ENCODE peak calls at places on chromosomes 7 and 10, in five cellular contexts. H is Caco-2, B is SK-N-SH, S is suprapubic skin, L is ovary. N is an unnamed sample.

GRCh38 chr7:142771353-142771723 is 568 bp downstream of the PRSS2 start:
- DNase-seq in L (no peak), S (no peak), B (no peak), H (no peak), N (no peak)

GRCh38 chr10:122091722-122092121 is 102.8 kb downstream of the TACC2 start:
- DNase-seq in S (no peak), B (no peak), L (no peak), H (no peak), N (no peak)

GRCh38 chr7:149559711-149560110 is 62.1 kb upstream of the ZNF746 start:
- DNase-seq in H (no peak), L (no peak), S (no peak), B (no peak), N (no peak)

GRCh38 chr10:21885940-21886339 is 117.6 kb downstream of the DNAJC1 start:
- DNase-seq in S (no peak), L (no peak), B (no peak), H (no peak), N (no peak)

GRCh38 chr10:117768333-117769045 is 225.9 kb downstream of the EMX2 start:
- DNase-seq in L (no peak), H (no peak), S (no peak), B (no peak), N (no peak)

GRCh38 chr7:37759519-37759918 is 76.0 kb downstream of the GPR141 start:
- DNase-seq in L (no peak), H (no peak), S (no peak), B (no peak), N (no peak)

GRCh38 chr7:40865441-40866233 is 730.8 kb downstream of the SUGCT start:
- DNase-seq in H (no peak), S (no peak), L (no peak), B (no peak), N (no peak)

GRCh38 chr7:76371396-76371795 is 12.6 kb upstream of the YWHAG start:
- DNase-seq in H (no peak), L (no peak), S (no peak), B (no peak), N (no peak)

GRCh38 chr7:27204851-27205322 is 5.0 kb upstream of the HOXA13 start:
- DNase-seq in S (peak; percentile 81), H (no peak), L (no peak), B (no peak), N (no peak)

GRCh38 chr10:85400981-85401695 is 965.5 kb downstream of the GRID1 start:
- DNase-seq in S (no peak), B (no peak), L (no peak), H (no peak), N (no peak)

GRCh38 chr10:30114871-30115270 is 55.5 kb upstream of the JCAD start:
- DNase-seq in H (no peak), L (no peak), B (peak; percentile 56), S (no peak), N (no peak)

GRCh38 chr7:1954366-1955004 is 278.3 kb downstream of the MAD1L1 start:
- DNase-seq in L (no peak), B (no peak), S (no peak), H (no peak), N (no peak)

GRCh38 chr7:155972651-155973349 is 160.5 kb upstream of the SHH start:
- DNase-seq in H (no peak), L (no peak), S (peak; percentile 57), B (no peak), N (no peak)
- H3K4me3 ChIP-seq in H (no peak overlapping the region), L (no peak overlapping the region), S (no peak overlapping the region), B (no peak overlapping the region), N (no peak overlapping the region)

GRCh38 chr10:112959207-112959838 is 9.3 kb downstream of the TCF7L2 start:
- DNase-seq in H (no peak), S (no peak), L (no peak), B (no peak), N (no peak)

GRCh38 chr10:112956631-112957350 is 6.7 kb downstream of the TCF7L2 start:
- DNase-seq in S (no peak), H (no peak), L (no peak), B (no peak), N (no peak)

GRCh38 chr10:112960151-112960681 is 10.2 kb downstream of the TCF7L2 start:
- DNase-seq in L (no peak), B (no peak), H (no peak), S (no peak), N (no peak)

GRCh38 chr10:112957589-112958202 is 7.6 kb downstream of the TCF7L2 start:
- DNase-seq in S (no peak), L (no peak), B (no peak), H (no peak), N (no peak)

DNA sequence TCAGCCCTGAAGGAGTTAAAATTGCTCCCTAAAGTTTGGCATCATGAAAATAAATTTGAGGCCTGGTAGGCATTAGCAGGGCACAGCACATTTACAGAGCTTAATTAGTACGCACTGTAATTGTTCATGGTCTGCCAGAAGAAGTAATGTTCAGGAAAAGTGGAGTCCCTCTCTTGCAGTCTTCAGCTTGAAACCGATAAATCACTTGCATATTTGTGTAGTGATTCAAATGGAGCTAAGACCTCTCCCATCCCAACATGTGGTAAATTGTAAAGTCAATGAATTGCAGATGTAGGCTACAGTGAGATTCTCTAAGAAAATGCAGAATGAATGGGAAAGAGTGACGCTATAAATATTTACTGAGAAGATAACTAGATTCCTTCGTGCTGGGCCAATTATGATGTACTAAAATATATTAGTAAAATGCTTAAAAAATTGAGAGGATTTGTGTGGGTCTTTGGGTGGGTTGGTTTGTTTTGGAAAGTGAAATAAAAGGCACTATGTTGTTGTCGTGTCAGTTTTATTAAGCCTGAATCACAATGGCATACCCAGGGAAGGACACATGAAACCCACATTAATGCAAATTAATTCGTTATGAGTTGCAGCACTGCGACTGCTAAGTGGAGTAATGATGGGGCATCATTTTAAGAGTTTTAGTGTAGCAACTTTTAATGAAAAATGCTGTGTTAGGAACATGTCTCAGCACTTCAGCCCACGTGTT is 8.4 kb downstream of the TCF7L2 start:
- DNase-seq in H (no peak), B (no peak), S (no peak), L (no peak), N (no peak)
- H3K4me1 ChIP-seq in H (peaks cover 69% of the 10 kb centered on the region), B (peaks cover 23% of the 10 kb centered on the region), S (peaks cover 67% of the 10 kb centered on the region), L (peaks cover 34% of the 10 kb centered on the region), N (no peaks in the 10 kb centered on the region)

GRCh38 chr10:28669227-28670173 is 7.8 kb upstream of the BAMBI start:
- DNase-seq in L (no peak), B (no peak), S (no peak), H (no peak), N (no peak)
- H3K27me3 ChIP-seq in L (no peaks in the 10 kb centered on the region), B (peaks cover 17% of the 10 kb centered on the region), S (peaks cover 66% of the 10 kb centered on the region), H (no peaks in the 10 kb centered on the region), N (peaks cover 15% of the 10 kb centered on the region)

DNA sequence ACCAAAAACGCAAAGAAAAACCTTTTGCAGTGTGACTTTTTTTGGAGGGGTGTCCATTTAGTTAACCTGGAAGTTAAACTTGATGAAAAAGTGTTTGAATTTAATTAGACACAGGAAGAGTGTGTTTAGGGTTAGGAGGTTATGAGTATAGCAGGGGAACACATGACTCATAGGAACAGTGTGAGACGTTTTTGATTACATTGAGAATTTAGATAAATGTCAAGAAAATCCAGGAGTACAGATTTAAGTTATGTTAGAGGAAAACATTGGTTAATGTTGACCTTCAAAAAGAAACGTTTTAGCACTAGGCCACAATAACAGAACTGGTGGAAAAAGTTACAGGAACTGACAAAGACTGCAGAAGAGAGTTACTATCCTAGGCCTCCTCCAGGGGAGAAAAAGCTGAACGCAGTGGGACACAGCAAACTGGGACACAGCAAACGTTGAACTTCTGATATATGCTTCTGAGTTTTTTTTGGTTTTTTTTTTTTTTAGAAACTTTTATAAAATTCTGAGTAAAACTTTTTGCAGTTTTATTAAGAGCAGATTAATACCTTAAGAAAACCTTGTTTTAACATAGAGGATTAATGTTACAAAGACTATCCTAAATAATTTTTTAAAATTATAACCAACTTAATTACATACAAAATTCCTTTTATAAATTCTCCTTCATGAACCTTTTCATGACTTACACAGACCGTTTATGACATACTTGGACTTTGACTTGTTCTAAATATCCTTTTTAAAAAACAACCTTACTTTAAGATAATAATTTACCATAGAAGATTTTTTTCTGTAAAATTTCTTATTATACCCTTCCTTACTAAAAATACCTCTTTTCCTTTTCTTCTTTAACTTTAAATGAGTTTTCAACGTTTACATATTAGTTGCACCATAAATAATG is 22.2 kb downstream of the LANCL2 start:
- DNase-seq in H (no peak), S (no peak), L (no peak), B (no peak), N (no peak)
- H3K4me3 ChIP-seq in H (no peak overlapping the region), S (no peak overlapping the region), L (no peak overlapping the region), B (no peak overlapping the region), N (no peak overlapping the region)

GRCh38 chr7:98400538-98401427 is at the start of gene BAIAP2L1:
- DNase-seq in S (peak; percentile 89), H (peak; percentile 99), L (peak; percentile 79), B (peak; percentile 100), N (peak; percentile 69)

GRCh38 chr7:98399903-98400537 is 870 bp downstream of the BAIAP2L1 start:
- DNase-seq in H (no peak), S (no peak), B (peak; percentile 73), L (no peak), N (no peak)

GRCh38 chr7:98396768-98397167 is 4.1 kb downstream of the BAIAP2L1 start:
- DNase-seq in H (no peak), S (no peak), L (no peak), B (no peak), N (no peak)

GRCh38 chr7:98399462-98399861 is 1.4 kb downstream of the BAIAP2L1 start:
- DNase-seq in H (no peak), S (no peak), B (no peak), L (no peak), N (no peak)

GRCh38 chr7:98398567-98399372 is 2.1 kb downstream of the BAIAP2L1 start:
- DNase-seq in B (no peak), S (no peak), H (no peak), L (no peak), N (no peak)
- H3K4me1 ChIP-seq in B (peaks cover 8% of the 10 kb centered on the region), S (peaks cover 17% of the 10 kb centered on the region), H (peaks cover 29% of the 10 kb centered on the region), L (peaks cover 3% of the 10 kb centered on the region), N (peaks cover 5% of the 10 kb centered on the region)

GRCh38 chr7:35261476-35262285 is 7.8 kb upstream of the TBX20 start:
- DNase-seq in L (no peak), B (no peak), H (no peak), S (no peak), N (no peak)

GRCh38 chr7:35259555-35259954 is 5.7 kb upstream of the TBX20 start:
- DNase-seq in B (no peak), H (no peak), L (no peak), S (no peak), N (no peak)

GRCh38 chr7:35258891-35259537 is 5.1 kb upstream of the TBX20 start:
- DNase-seq in L (no peak), S (no peak), H (no peak), B (no peak), N (no peak)

GRCh38 chr7:35260254-35260653 is 6.4 kb upstream of the TBX20 start:
- DNase-seq in L (no peak), B (no peak), S (no peak), H (no peak), N (no peak)

GRCh38 chr7:35261041-35261440 is 7.1 kb upstream of the TBX20 start:
- DNase-seq in S (no peak), H (no peak), L (no peak), B (no peak), N (no peak)
- H3K27me3 ChIP-seq in S (peaks cover 91% of the 10 kb centered on the region), H (no peaks in the 10 kb centered on the region), L (no peaks in the 10 kb centered on the region), B (no peaks in the 10 kb centered on the region), N (peaks cover 42% of the 10 kb centered on the region)